ENCODE peak calls at places on chromosomes 6 and 20, in four cellular contexts. One of them, this sample, is unnamed.

GRCh38 chr20:32908334-32909292 is 49.9 kb downstream of the EFCAB8 start:
- DNase-seq in K562: no peak
- DNase-seq in A549: no peak
- DNase-seq in HepG2: no peak
- DNase-seq in this sample: no peak

GRCh38 chr6:160293844-160294243 is 35.2 kb upstream of the SLC22A2 start:
- DNase-seq in K562: no peak
- DNase-seq in A549: no peak
- DNase-seq in HepG2: no peak
- DNase-seq in this sample: no peak

GRCh38 chr6:133890941-133891813 is 2.3 kb downstream of the TCF21 start:
- DNase-seq in K562: peak
- DNase-seq in A549: peak
- DNase-seq in HepG2: no peak
- DNase-seq in this sample: peak

GRCh38 chr6:125170376-125170775 is 16.8 kb downstream of the TPD52L1 start:
- DNase-seq in K562: no peak
- DNase-seq in A549: no peak
- DNase-seq in HepG2: no peak
- DNase-seq in this sample: no peak

GRCh38 chr20:47392015-47392720 is 35.7 kb upstream of the ZMYND8 start:
- DNase-seq in K562: peak
- DNase-seq in A549: peak
- DNase-seq in HepG2: peak
- DNase-seq in this sample: no peak

GRCh38 chr6:11328613-11329247 is 96.3 kb upstream of the NEDD9 start:
- DNase-seq in K562: no peak
- DNase-seq in A549: no peak
- DNase-seq in HepG2: no peak
- DNase-seq in this sample: no peak

GRCh38 chr6:56803594-56803993 is 151.3 kb upstream of the BEND6 start:
- DNase-seq in K562: no peak
- DNase-seq in A549: no peak
- DNase-seq in HepG2: no peak
- DNase-seq in this sample: no peak

GRCh38 chr6:90715093-90715655 is 128.3 kb upstream of the MAP3K7 start:
- DNase-seq in K562: no peak
- DNase-seq in A549: no peak
- DNase-seq in HepG2: no peak
- DNase-seq in this sample: no peak

GRCh38 chr6:7624781-7625710 is 35.0 kb downstream of the SNRNP48 start:
- DNase-seq in K562: no peak
- DNase-seq in A549: no peak
- DNase-seq in HepG2: no peak
- DNase-seq in this sample: no peak

GRCh38 chr6:34964564-34964963 is 75.5 kb downstream of the ANKS1A start:
- DNase-seq in K562: no peak
- DNase-seq in A549: no peak
- DNase-seq in HepG2: no peak
- DNase-seq in this sample: no peak

GRCh38 chr6:11632231-11632630 is 94.7 kb downstream of the TMEM170B start:
- DNase-seq in K562: no peak
- DNase-seq in A549: peak
- DNase-seq in HepG2: no peak
- DNase-seq in this sample: no peak

GRCh38 chr6:108118359-108118724 is 43.8 kb upstream of the OSTM1 start:
- DNase-seq in K562: no peak
- DNase-seq in A549: no peak
- DNase-seq in HepG2: no peak
- DNase-seq in this sample: no peak

GRCh38 chr20:32528905-32529670 is 56.0 kb downstream of the NOL4L start:
- DNase-seq in K562: no peak
- DNase-seq in A549: no peak
- DNase-seq in HepG2: no peak
- DNase-seq in this sample: no peak

GRCh38 chr6:163634514-163635171 is 220.1 kb downstream of the QKI start:
- DNase-seq in K562: no peak
- DNase-seq in A549: no peak
- DNase-seq in HepG2: no peak
- DNase-seq in this sample: no peak

GRCh38 chr20:62032606-62033368 is 32.9 kb downstream of the TAF4 start:
- DNase-seq in K562: peak
- DNase-seq in A549: no peak
- DNase-seq in HepG2: no peak
- DNase-seq in this sample: no peak

GRCh38 chr20:4592316-4593148 is 129.2 kb upstream of the PRND start:
- DNase-seq in K562: peak
- DNase-seq in A549: peak
- DNase-seq in HepG2: peak
- DNase-seq in this sample: peak

GRCh38 chr20:61649879-61650200 is 397.8 kb downstream of the CDH4 start:
- DNase-seq in K562: no peak
- DNase-seq in A549: no peak
- DNase-seq in HepG2: no peak
- DNase-seq in this sample: no peak

GRCh38 chr6:40550096-40550731 is 37.0 kb downstream of the LRFN2 start:
- DNase-seq in K562: peak
- DNase-seq in A549: peak
- DNase-seq in HepG2: peak
- DNase-seq in this sample: no peak

GRCh38 chr20:63367446-63368055 is 6.4 kb upstream of the CHRNA4 start:
- DNase-seq in K562: no peak
- DNase-seq in A549: no peak
- DNase-seq in HepG2: peak
- DNase-seq in this sample: no peak

GRCh38 chr6:124798942-124799496 is 163.2 kb upstream of the RNF217 start:
- DNase-seq in K562: no peak
- DNase-seq in A549: no peak
- DNase-seq in HepG2: no peak
- DNase-seq in this sample: no peak

GRCh38 chr6:6781172-6781876 is 192.8 kb downstream of the LY86 start:
- DNase-seq in K562: no peak
- DNase-seq in A549: peak
- DNase-seq in HepG2: no peak
- DNase-seq in this sample: no peak

GRCh38 chr20:35111141-35111888 is 18.7 kb upstream of the TRPC4AP start:
- DNase-seq in K562: no peak
- DNase-seq in A549: no peak
- DNase-seq in HepG2: no peak
- DNase-seq in this sample: no peak

GRCh38 chr6:19719691-19720127 is 117.5 kb upstream of the ID4 start:
- DNase-seq in K562: no peak
- DNase-seq in A549: no peak
- DNase-seq in HepG2: no peak
- DNase-seq in this sample: no peak

GRCh38 chr6:36986704-36987047 is 680 bp upstream of the MTCH1 start:
- DNase-seq in K562: no peak
- DNase-seq in A549: no peak
- DNase-seq in HepG2: no peak
- DNase-seq in this sample: no peak

GRCh38 chr6:46882622-46883021 is 39.1 kb downstream of the ADGRF5 start:
- DNase-seq in K562: no peak
- DNase-seq in A549: no peak
- DNase-seq in HepG2: no peak
- DNase-seq in this sample: no peak

GRCh38 chr6:46893648-46894047 is 28.1 kb downstream of the ADGRF5 start:
- DNase-seq in K562: no peak
- DNase-seq in A549: no peak
- DNase-seq in HepG2: no peak
- DNase-seq in this sample: no peak

GRCh38 chr6:46891396-46891795 is 30.3 kb downstream of the ADGRF5 start:
- DNase-seq in K562: no peak
- DNase-seq in A549: no peak
- DNase-seq in HepG2: no peak
- DNase-seq in this sample: no peak

GRCh38 chr6:46888578-46888977 is 33.2 kb downstream of the ADGRF5 start:
- DNase-seq in K562: no peak
- DNase-seq in A549: no peak
- DNase-seq in HepG2: no peak
- DNase-seq in this sample: no peak

GRCh38 chr6:46888031-46888430 is 33.7 kb downstream of the ADGRF5 start:
- DNase-seq in K562: no peak
- DNase-seq in A549: no peak
- DNase-seq in HepG2: no peak
- DNase-seq in this sample: no peak
- TF ChIP-seq RNF2 in K562: no peak
- TF ChIP-seq RNF2 in A549: no peak
- TF ChIP-seq RNF2 in HepG2: no peak
- TF ChIP-seq RNF2 in this sample: no peak

DNA sequence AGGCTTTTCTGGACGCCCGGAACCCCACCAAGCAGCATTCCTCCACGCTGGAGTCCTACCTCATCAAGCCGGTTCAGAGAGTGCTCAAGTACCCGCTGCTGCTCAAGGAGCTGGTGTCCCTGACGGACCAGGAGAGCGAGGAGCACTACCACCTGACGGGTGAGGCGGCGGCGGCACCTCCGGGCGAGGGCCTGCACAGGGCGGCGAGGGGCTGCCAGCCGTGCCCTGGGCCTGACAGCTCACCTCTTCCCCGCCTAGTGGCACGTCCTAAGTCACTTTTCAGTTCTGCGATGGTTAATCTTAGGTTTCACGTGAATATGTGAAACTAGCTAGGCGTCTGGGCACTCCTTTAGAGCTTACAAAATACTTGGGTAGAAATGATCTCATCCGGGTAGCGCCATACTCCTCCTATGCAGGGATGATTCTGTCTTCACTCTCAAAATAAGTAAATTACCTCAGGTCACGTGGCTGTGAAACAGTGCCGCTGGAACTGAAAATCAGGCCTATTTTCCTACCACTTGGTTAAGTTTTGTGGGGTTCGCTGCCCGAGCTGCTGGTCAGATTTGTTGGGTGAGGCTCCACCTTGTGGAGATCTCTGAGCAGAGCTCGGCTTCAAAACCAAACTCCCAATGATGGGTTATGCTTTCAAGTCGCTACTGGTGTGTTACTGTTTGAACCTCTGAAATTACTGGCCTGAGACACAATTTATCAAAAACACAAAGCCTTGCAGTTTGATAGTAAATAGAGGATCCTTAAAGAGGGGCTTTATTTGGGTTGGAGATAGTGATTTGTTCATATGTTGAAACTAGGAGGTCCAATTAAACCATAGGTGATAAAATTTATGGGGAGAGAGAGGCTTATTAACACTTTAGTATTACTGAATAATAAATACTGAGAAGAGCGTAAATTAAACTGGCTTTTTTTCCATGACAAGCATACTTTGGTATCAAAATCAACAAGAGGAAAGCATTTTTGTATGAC is 15.5 kb upstream of the CLDN20 start:
- DNase-seq in K562: peak
- DNase-seq in A549: peak
- DNase-seq in HepG2: peak
- DNase-seq in this sample: no peak
- TF ChIP-seq RNF2 in K562: no peak
- TF ChIP-seq RNF2 in A549: no peak
- TF ChIP-seq RNF2 in HepG2: no peak
- TF ChIP-seq RNF2 in this sample: no peak

DNA sequence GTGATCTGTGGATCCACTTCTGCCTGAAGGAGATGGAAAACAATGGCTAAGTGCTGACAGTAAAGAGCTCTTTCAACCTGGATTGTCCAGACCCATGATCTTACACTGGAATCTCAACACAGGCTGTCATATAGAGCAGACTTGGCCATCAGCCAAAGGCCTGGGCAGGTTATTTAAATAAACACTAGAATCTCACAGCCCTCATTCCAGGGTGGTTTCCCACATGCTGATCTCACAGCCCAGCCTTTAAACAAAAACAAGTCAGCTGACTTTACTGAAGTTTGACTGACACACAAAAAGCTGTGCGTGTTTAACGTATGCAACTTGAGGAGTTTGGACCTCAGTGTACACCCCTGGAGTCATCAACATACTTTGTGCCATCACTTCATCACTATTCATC is 28.4 kb downstream of the SYNDIG1 start:
- DNase-seq in K562: no peak
- DNase-seq in A549: no peak
- DNase-seq in HepG2: peak
- DNase-seq in this sample: no peak
- TF ChIP-seq RNF2 in K562: no peak
- TF ChIP-seq RNF2 in A549: no peak
- TF ChIP-seq RNF2 in HepG2: no peak
- TF ChIP-seq RNF2 in this sample: no peak

DNA sequence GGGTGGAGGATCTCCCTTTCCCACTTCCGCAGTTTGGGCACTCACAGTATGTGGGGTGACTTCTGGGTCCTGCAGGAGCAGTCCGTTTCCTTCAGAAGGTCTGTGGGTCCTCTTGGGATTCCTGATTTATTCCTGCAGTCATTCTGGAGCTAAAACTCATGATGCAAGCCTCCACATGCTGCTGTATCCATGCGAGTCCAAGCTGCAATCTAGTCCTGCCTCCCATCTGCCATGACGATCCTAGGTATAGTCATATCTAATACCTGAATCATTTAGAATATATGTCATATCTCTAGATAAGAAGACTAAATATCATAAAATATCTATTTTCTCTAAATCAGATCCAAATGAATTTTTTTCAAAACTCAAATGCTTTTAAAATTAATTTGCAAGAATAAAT is 103.4 kb upstream of the AHI1 start:
- DNase-seq in K562: no peak
- DNase-seq in A549: no peak
- DNase-seq in HepG2: no peak
- DNase-seq in this sample: no peak
- TF ChIP-seq RNF2 in K562: no peak
- TF ChIP-seq RNF2 in A549: no peak
- TF ChIP-seq RNF2 in HepG2: no peak
- TF ChIP-seq RNF2 in this sample: no peak

GRCh38 chr6:3228791-3229565 is 1.5 kb upstream of the TUBB2B start:
- DNase-seq in K562: no peak
- DNase-seq in A549: no peak
- DNase-seq in HepG2: no peak
- DNase-seq in this sample: no peak
- TF ChIP-seq RNF2 in K562: no peak
- TF ChIP-seq RNF2 in A549: no peak
- TF ChIP-seq RNF2 in HepG2: peak
- TF ChIP-seq RNF2 in this sample: no peak

GRCh38 chr6:140789466-140789865 is 1343.3 kb upstream of the GJE1 start:
- DNase-seq in K562: no peak
- DNase-seq in A549: no peak
- DNase-seq in HepG2: no peak
- DNase-seq in this sample: no peak
- TF ChIP-seq RNF2 in K562: no peak
- TF ChIP-seq RNF2 in A549: no peak
- TF ChIP-seq RNF2 in HepG2: no peak
- TF ChIP-seq RNF2 in this sample: no peak

DNA sequence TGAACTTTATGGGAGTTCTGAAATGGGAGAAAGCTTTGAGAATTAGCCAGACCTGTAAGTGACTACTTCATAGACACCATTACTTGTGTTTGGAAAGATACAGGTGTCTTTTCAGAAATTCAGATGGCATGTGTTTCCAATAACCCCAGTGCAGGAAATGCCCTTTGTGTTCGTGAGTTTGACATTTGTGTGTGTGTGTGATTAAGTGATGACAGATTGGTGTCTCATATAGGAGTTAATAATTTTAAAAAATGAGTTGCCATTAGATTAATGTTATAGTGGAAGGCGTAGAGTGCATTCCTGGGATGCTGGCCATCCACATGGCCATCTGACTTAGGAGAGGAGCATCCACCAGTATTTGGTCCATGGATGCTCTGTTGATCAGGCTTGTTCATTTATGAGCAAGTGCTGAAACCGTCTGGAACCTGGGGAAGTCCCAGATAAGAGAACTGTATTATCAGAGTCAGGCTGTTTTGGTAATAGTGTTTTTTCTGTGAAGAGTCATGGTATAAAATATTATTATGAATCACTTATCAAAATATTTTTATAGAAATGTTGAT is 3.1 kb downstream of the STK4 start:
- DNase-seq in K562: no peak
- DNase-seq in A549: no peak
- DNase-seq in HepG2: no peak
- DNase-seq in this sample: no peak
- TF ChIP-seq RNF2 in K562: no peak
- TF ChIP-seq RNF2 in A549: no peak
- TF ChIP-seq RNF2 in HepG2: no peak
- TF ChIP-seq RNF2 in this sample: no peak